ENCODE peak calls at places on chromosomes 6 and 20, in six cellular contexts. One of them, this sample, is unnamed.

GRCh38 chr6:167970236-167970635 is 27.2 kb upstream of the KIF25 start:
- DNase-seq in GOT3: no peak
- DNase-seq in SHP77: no peak
- DNase-seq in DMS 273 treated with DMSO at 0.1 percent for 48 hours: no peak
- DNase-seq in iris pigment epithelial cell: no peak
- DNase-seq in HT1080: no peak
- DNase-seq in this sample: no peak

GRCh38 chr6:39260451-39260850 is 31.2 kb upstream of the KCNK5 start:
- DNase-seq in HT1080: peak; percentile 37
- DNase-seq in GOT3: no peak
- DNase-seq in iris pigment epithelial cell: no peak
- DNase-seq in DMS 273 treated with DMSO at 0.1 percent for 48 hours: no peak
- DNase-seq in SHP77: no peak
- DNase-seq in this sample: no peak

GRCh38 chr6:54916858-54917257 is 70.3 kb downstream of the FAM83B start:
- DNase-seq in HT1080: peak; percentile 73
- DNase-seq in SHP77: peak; percentile 29
- DNase-seq in iris pigment epithelial cell: peak; percentile 14
- DNase-seq in DMS 273 treated with DMSO at 0.1 percent for 48 hours: no peak
- DNase-seq in GOT3: no peak
- DNase-seq in this sample: peak; percentile 25

GRCh38 chr6:25700841-25701240 is 48.8 kb downstream of the SCGN start:
- DNase-seq in GOT3: no peak
- DNase-seq in iris pigment epithelial cell: no peak
- DNase-seq in HT1080: no peak
- DNase-seq in DMS 273 treated with DMSO at 0.1 percent for 48 hours: no peak
- DNase-seq in SHP77: no peak
- DNase-seq in this sample: no peak

GRCh38 chr6:143611580-143611979 is 66.2 kb upstream of the PHACTR2 start:
- DNase-seq in GOT3: no peak
- DNase-seq in HT1080: no peak
- DNase-seq in iris pigment epithelial cell: no peak
- DNase-seq in SHP77: no peak
- DNase-seq in DMS 273 treated with DMSO at 0.1 percent for 48 hours: no peak
- DNase-seq in this sample: no peak

GRCh38 chr6:35327349-35328027 is 14.9 kb upstream of the PPARD start:
- DNase-seq in iris pigment epithelial cell: peak; percentile 59
- DNase-seq in GOT3: no peak
- DNase-seq in SHP77: peak; percentile 65
- DNase-seq in HT1080: peak; percentile 54
- DNase-seq in DMS 273 treated with DMSO at 0.1 percent for 48 hours: peak; percentile 18
- DNase-seq in this sample: peak; percentile 58

GRCh38 chr20:49818810-49819209 is 6.2 kb downstream of the SLC9A8 start:
- DNase-seq in DMS 273 treated with DMSO at 0.1 percent for 48 hours: no peak
- DNase-seq in SHP77: no peak
- DNase-seq in GOT3: no peak
- DNase-seq in iris pigment epithelial cell: no peak
- DNase-seq in HT1080: no peak
- DNase-seq in this sample: no peak

GRCh38 chr6:474454-475185 is 83.1 kb downstream of the IRF4 start:
- DNase-seq in HT1080: peak; percentile 34
- DNase-seq in iris pigment epithelial cell: peak; percentile 48
- DNase-seq in SHP77: no peak
- DNase-seq in DMS 273 treated with DMSO at 0.1 percent for 48 hours: no peak
- DNase-seq in GOT3: no peak
- DNase-seq in this sample: no peak

GRCh38 chr6:57265755-57266221 is 43.7 kb upstream of the RAB23 start:
- DNase-seq in DMS 273 treated with DMSO at 0.1 percent for 48 hours: no peak
- DNase-seq in GOT3: no peak
- DNase-seq in HT1080: peak; percentile 39
- DNase-seq in SHP77: no peak
- DNase-seq in iris pigment epithelial cell: peak; percentile 71
- DNase-seq in this sample: no peak

GRCh38 chr20:46031701-46032254 is 2.8 kb downstream of the SLC12A5 start:
- DNase-seq in HT1080: no peak
- DNase-seq in SHP77: peak; percentile 66
- DNase-seq in DMS 273 treated with DMSO at 0.1 percent for 48 hours: peak; percentile 77
- DNase-seq in iris pigment epithelial cell: no peak
- DNase-seq in GOT3: no peak
- DNase-seq in this sample: peak; percentile 88

GRCh38 chr20:18773566-18773965 is 40.0 kb upstream of the SCP2D1 start:
- DNase-seq in GOT3: no peak
- DNase-seq in DMS 273 treated with DMSO at 0.1 percent for 48 hours: no peak
- DNase-seq in iris pigment epithelial cell: no peak
- DNase-seq in SHP77: no peak
- DNase-seq in HT1080: no peak
- DNase-seq in this sample: no peak

GRCh38 chr20:884983-885952 is 30.9 kb downstream of the ANGPT4 start:
- DNase-seq in SHP77: peak; percentile 33
- DNase-seq in iris pigment epithelial cell: peak; percentile 55
- DNase-seq in HT1080: no peak
- DNase-seq in GOT3: peak; percentile 17
- DNase-seq in DMS 273 treated with DMSO at 0.1 percent for 48 hours: peak; percentile 60
- DNase-seq in this sample: no peak

GRCh38 chr6:83893024-83893423 is 33.5 kb downstream of the CYB5R4 start:
- DNase-seq in SHP77: no peak
- DNase-seq in HT1080: no peak
- DNase-seq in DMS 273 treated with DMSO at 0.1 percent for 48 hours: no peak
- DNase-seq in GOT3: no peak
- DNase-seq in iris pigment epithelial cell: no peak
- DNase-seq in this sample: peak; percentile 53

GRCh38 chr6:140980265-140980887 is 1152.3 kb upstream of the GJE1 start:
- DNase-seq in DMS 273 treated with DMSO at 0.1 percent for 48 hours: no peak
- DNase-seq in SHP77: no peak
- DNase-seq in iris pigment epithelial cell: peak; percentile 60
- DNase-seq in HT1080: no peak
- DNase-seq in GOT3: no peak
- DNase-seq in this sample: no peak

GRCh38 chr20:56278205-56278604 is 29.7 kb downstream of the MC3R start:
- DNase-seq in GOT3: no peak
- DNase-seq in iris pigment epithelial cell: no peak
- DNase-seq in SHP77: no peak
- DNase-seq in HT1080: no peak
- DNase-seq in DMS 273 treated with DMSO at 0.1 percent for 48 hours: no peak
- DNase-seq in this sample: no peak

GRCh38 chr6:32176476-32177181 is 745 bp upstream of the AGPAT1 start:
- DNase-seq in DMS 273 treated with DMSO at 0.1 percent for 48 hours: no peak
- DNase-seq in GOT3: no peak
- DNase-seq in iris pigment epithelial cell: peak; percentile 82
- DNase-seq in SHP77: no peak
- DNase-seq in HT1080: peak; percentile 69
- DNase-seq in this sample: peak; percentile 96

GRCh38 chr6:38640216-38640909 is 634 bp upstream of the BTBD9 start:
- DNase-seq in GOT3: no peak
- DNase-seq in HT1080: no peak
- DNase-seq in SHP77: no peak
- DNase-seq in DMS 273 treated with DMSO at 0.1 percent for 48 hours: no peak
- DNase-seq in iris pigment epithelial cell: no peak
- DNase-seq in this sample: no peak

GRCh38 chr6:110816677-110817076 is 1.4 kb upstream of the CDK19 start:
- DNase-seq in HT1080: peak; percentile 5
- DNase-seq in iris pigment epithelial cell: no peak
- DNase-seq in GOT3: no peak
- DNase-seq in SHP77: no peak
- DNase-seq in DMS 273 treated with DMSO at 0.1 percent for 48 hours: no peak
- DNase-seq in this sample: no peak

GRCh38 chr20:63739129-63740069 is at the start of gene SLC2A4RG:
- DNase-seq in SHP77: peak; percentile 86
- DNase-seq in HT1080: no peak
- DNase-seq in GOT3: peak; percentile 39
- DNase-seq in iris pigment epithelial cell: peak; percentile 66
- DNase-seq in DMS 273 treated with DMSO at 0.1 percent for 48 hours: peak; percentile 37
- DNase-seq in this sample: peak; percentile 35

GRCh38 chr6:167528239-167528638 is 203.4 kb downstream of the TTLL2 start:
- DNase-seq in DMS 273 treated with DMSO at 0.1 percent for 48 hours: peak; percentile 43
- DNase-seq in iris pigment epithelial cell: no peak
- DNase-seq in HT1080: no peak
- DNase-seq in SHP77: no peak
- DNase-seq in GOT3: no peak
- DNase-seq in this sample: no peak

GRCh38 chr6:31958741-31959739 is at the start of the genes NELFE and SKIC2:
- DNase-seq in SHP77: peak; percentile 97
- DNase-seq in DMS 273 treated with DMSO at 0.1 percent for 48 hours: peak; percentile 92
- DNase-seq in iris pigment epithelial cell: peak; percentile 99
- DNase-seq in HT1080: peak; percentile 98
- DNase-seq in GOT3: peak; percentile 92
- DNase-seq in this sample: peak; percentile 98

GRCh38 chr6:40116829-40117228 is 182.6 kb upstream of the MOCS1 start:
- DNase-seq in iris pigment epithelial cell: no peak
- DNase-seq in SHP77: no peak
- DNase-seq in DMS 273 treated with DMSO at 0.1 percent for 48 hours: no peak
- DNase-seq in HT1080: no peak
- DNase-seq in GOT3: no peak
- DNase-seq in this sample: no peak

GRCh38 chr20:45911486-45912343 is at the start of gene PLTP:
- DNase-seq in GOT3: no peak
- DNase-seq in HT1080: no peak
- DNase-seq in DMS 273 treated with DMSO at 0.1 percent for 48 hours: no peak
- DNase-seq in SHP77: no peak
- DNase-seq in iris pigment epithelial cell: peak; percentile 62
- DNase-seq in this sample: no peak

GRCh38 chr6:139883776-139884175 is 509.3 kb upstream of the CITED2 start:
- DNase-seq in GOT3: no peak
- DNase-seq in iris pigment epithelial cell: peak; percentile 64
- DNase-seq in SHP77: no peak
- DNase-seq in DMS 273 treated with DMSO at 0.1 percent for 48 hours: no peak
- DNase-seq in HT1080: no peak
- DNase-seq in this sample: no peak

GRCh38 chr20:55415567-55416142 is 589.7 kb downstream of the CBLN4 start:
- DNase-seq in SHP77: peak; percentile 32
- DNase-seq in GOT3: no peak
- DNase-seq in HT1080: peak; percentile 24
- DNase-seq in iris pigment epithelial cell: peak; percentile 5
- DNase-seq in DMS 273 treated with DMSO at 0.1 percent for 48 hours: no peak
- DNase-seq in this sample: no peak

GRCh38 chr6:135180458-135181332 is at the start of gene MYB:
- DNase-seq in SHP77: peak; percentile 77
- DNase-seq in iris pigment epithelial cell: peak; percentile 45
- DNase-seq in GOT3: no peak
- DNase-seq in DMS 273 treated with DMSO at 0.1 percent for 48 hours: peak; percentile 51
- DNase-seq in HT1080: peak; percentile 58
- DNase-seq in this sample: peak; percentile 44

GRCh38 chr6:148426317-148426977 is 83.8 kb downstream of the SASH1 start:
- DNase-seq in SHP77: no peak
- DNase-seq in DMS 273 treated with DMSO at 0.1 percent for 48 hours: no peak
- DNase-seq in GOT3: no peak
- DNase-seq in HT1080: peak; percentile 16
- DNase-seq in iris pigment epithelial cell: peak; percentile 50
- DNase-seq in this sample: no peak

GRCh38 chr6:144266091-144266649 is 19.0 kb upstream of the UTRN start:
- DNase-seq in DMS 273 treated with DMSO at 0.1 percent for 48 hours: peak; percentile 32
- DNase-seq in iris pigment epithelial cell: peak; percentile 94
- DNase-seq in HT1080: peak; percentile 47
- DNase-seq in GOT3: no peak
- DNase-seq in SHP77: no peak
- DNase-seq in this sample: no peak

GRCh38 chr6:106377061-106377540 is 16.6 kb downstream of the CRYBG1 start:
- DNase-seq in HT1080: peak; percentile 48
- DNase-seq in iris pigment epithelial cell: peak; percentile 34
- DNase-seq in DMS 273 treated with DMSO at 0.1 percent for 48 hours: no peak
- DNase-seq in SHP77: no peak
- DNase-seq in GOT3: no peak
- DNase-seq in this sample: no peak

GRCh38 chr6:154247119-154247814 is 109.3 kb downstream of the IPCEF1 start:
- DNase-seq in GOT3: no peak
- DNase-seq in SHP77: no peak
- DNase-seq in HT1080: no peak
- DNase-seq in iris pigment epithelial cell: no peak
- DNase-seq in DMS 273 treated with DMSO at 0.1 percent for 48 hours: no peak
- DNase-seq in this sample: no peak

GRCh38 chr6:11632795-11633511 is 95.4 kb downstream of the TMEM170B start:
- DNase-seq in HT1080: peak; percentile 61
- DNase-seq in iris pigment epithelial cell: peak; percentile 63
- DNase-seq in DMS 273 treated with DMSO at 0.1 percent for 48 hours: no peak
- DNase-seq in GOT3: no peak
- DNase-seq in SHP77: no peak
- DNase-seq in this sample: no peak

GRCh38 chr20:50577175-50578018 is 67.2 kb downstream of the PTPN1 start:
- DNase-seq in DMS 273 treated with DMSO at 0.1 percent for 48 hours: no peak
- DNase-seq in iris pigment epithelial cell: no peak
- DNase-seq in GOT3: no peak
- DNase-seq in HT1080: no peak
- DNase-seq in SHP77: peak; percentile 21
- DNase-seq in this sample: peak; percentile 31

GRCh38 chr6:152696543-152696942 is 1.2 kb upstream of the MYCT1 start:
- DNase-seq in DMS 273 treated with DMSO at 0.1 percent for 48 hours: no peak
- DNase-seq in SHP77: no peak
- DNase-seq in HT1080: no peak
- DNase-seq in GOT3: no peak
- DNase-seq in iris pigment epithelial cell: peak; percentile 98
- DNase-seq in this sample: no peak

GRCh38 chr6:159595173-159595572 is 97.9 kb downstream of the SOD2 start:
- DNase-seq in HT1080: peak; percentile 91
- DNase-seq in iris pigment epithelial cell: peak; percentile 39
- DNase-seq in GOT3: peak; percentile 30
- DNase-seq in SHP77: no peak
- DNase-seq in DMS 273 treated with DMSO at 0.1 percent for 48 hours: no peak
- DNase-seq in this sample: no peak

This sample was measured in NCI-H510A treated with DMSO at 0.1 percent for 48 hours.